ENCODE peak calls at places on chromosomes 5 and 9, in eight cellular contexts. One of them, this sample, is unnamed.

GRCh38 chr9:137445275-137445807 is 4.2 kb upstream of the ENTPD8 start:
- DNase-seq in stimulated activated naive CD8-positive, alpha-beta T cell treated with anti-CD3 and anti-CD28 coated beads, Interleukin-15, amount 100 ng/mL, for 72 hours: peak
- DNase-seq in KBM-7: peak
- DNase-seq in effector memory CD8-positive, alpha-beta T cell: peak
- DNase-seq in stimulated activated CD8-positive, alpha-beta memory T cell treated with anti-CD3 and anti-CD28 coated beads, Interleukin-12 subunit alpha, Interleukin-12 subunit beta, amount 100 ng/mL, for 4 hours: peak
- DNase-seq in A549: peak
- DNase-seq in left ventricle myocardium superior: peak
- DNase-seq in NCI-H446: peak
- DNase-seq in this sample: no peak

GRCh38 chr5:177588413-177588909 is 3.5 kb upstream of the TMED9 start:
- DNase-seq in stimulated activated naive CD8-positive, alpha-beta T cell treated with anti-CD3 and anti-CD28 coated beads, Interleukin-15, amount 100 ng/mL, for 72 hours: no peak
- DNase-seq in KBM-7: no peak
- DNase-seq in effector memory CD8-positive, alpha-beta T cell: no peak
- DNase-seq in stimulated activated CD8-positive, alpha-beta memory T cell treated with anti-CD3 and anti-CD28 coated beads, Interleukin-12 subunit alpha, Interleukin-12 subunit beta, amount 100 ng/mL, for 4 hours: no peak
- DNase-seq in A549: no peak
- DNase-seq in left ventricle myocardium superior: no peak
- DNase-seq in NCI-H446: no peak
- DNase-seq in this sample: no peak

GRCh38 chr9:69546265-69546664 is 125.9 kb downstream of the APBA1 start:
- DNase-seq in stimulated activated naive CD8-positive, alpha-beta T cell treated with anti-CD3 and anti-CD28 coated beads, Interleukin-15, amount 100 ng/mL, for 72 hours: no peak
- DNase-seq in KBM-7: no peak
- DNase-seq in effector memory CD8-positive, alpha-beta T cell: no peak
- DNase-seq in stimulated activated CD8-positive, alpha-beta memory T cell treated with anti-CD3 and anti-CD28 coated beads, Interleukin-12 subunit alpha, Interleukin-12 subunit beta, amount 100 ng/mL, for 4 hours: no peak
- DNase-seq in A549: no peak
- DNase-seq in left ventricle myocardium superior: no peak
- DNase-seq in NCI-H446: peak
- DNase-seq in this sample: no peak

GRCh38 chr9:104091028-104091590 is 3.0 kb upstream of the SMC2 start:
- DNase-seq in stimulated activated naive CD8-positive, alpha-beta T cell treated with anti-CD3 and anti-CD28 coated beads, Interleukin-15, amount 100 ng/mL, for 72 hours: no peak
- DNase-seq in KBM-7: no peak
- DNase-seq in effector memory CD8-positive, alpha-beta T cell: no peak
- DNase-seq in stimulated activated CD8-positive, alpha-beta memory T cell treated with anti-CD3 and anti-CD28 coated beads, Interleukin-12 subunit alpha, Interleukin-12 subunit beta, amount 100 ng/mL, for 4 hours: no peak
- DNase-seq in A549: no peak
- DNase-seq in left ventricle myocardium superior: no peak
- DNase-seq in NCI-H446: no peak
- DNase-seq in this sample: no peak

GRCh38 chr5:11719888-11720481 is 184.3 kb downstream of the CTNND2 start:
- DNase-seq in stimulated activated naive CD8-positive, alpha-beta T cell treated with anti-CD3 and anti-CD28 coated beads, Interleukin-15, amount 100 ng/mL, for 72 hours: no peak
- DNase-seq in KBM-7: peak
- DNase-seq in effector memory CD8-positive, alpha-beta T cell: no peak
- DNase-seq in stimulated activated CD8-positive, alpha-beta memory T cell treated with anti-CD3 and anti-CD28 coated beads, Interleukin-12 subunit alpha, Interleukin-12 subunit beta, amount 100 ng/mL, for 4 hours: no peak
- DNase-seq in A549: no peak
- DNase-seq in left ventricle myocardium superior: peak
- DNase-seq in NCI-H446: peak
- DNase-seq in this sample: no peak

GRCh38 chr9:37028425-37029031 is 5.5 kb downstream of the PAX5 start:
- DNase-seq in stimulated activated naive CD8-positive, alpha-beta T cell treated with anti-CD3 and anti-CD28 coated beads, Interleukin-15, amount 100 ng/mL, for 72 hours: no peak
- DNase-seq in KBM-7: no peak
- DNase-seq in effector memory CD8-positive, alpha-beta T cell: no peak
- DNase-seq in stimulated activated CD8-positive, alpha-beta memory T cell treated with anti-CD3 and anti-CD28 coated beads, Interleukin-12 subunit alpha, Interleukin-12 subunit beta, amount 100 ng/mL, for 4 hours: no peak
- DNase-seq in A549: no peak
- DNase-seq in left ventricle myocardium superior: no peak
- DNase-seq in NCI-H446: no peak
- DNase-seq in this sample: no peak

GRCh38 chr5:79074641-79075040 is 5.1 kb downstream of the BHMT2 start:
- DNase-seq in stimulated activated naive CD8-positive, alpha-beta T cell treated with anti-CD3 and anti-CD28 coated beads, Interleukin-15, amount 100 ng/mL, for 72 hours: no peak
- DNase-seq in KBM-7: no peak
- DNase-seq in effector memory CD8-positive, alpha-beta T cell: no peak
- DNase-seq in stimulated activated CD8-positive, alpha-beta memory T cell treated with anti-CD3 and anti-CD28 coated beads, Interleukin-12 subunit alpha, Interleukin-12 subunit beta, amount 100 ng/mL, for 4 hours: no peak
- DNase-seq in A549: no peak
- DNase-seq in left ventricle myocardium superior: no peak
- DNase-seq in NCI-H446: no peak
- DNase-seq in this sample: no peak

GRCh38 chr5:35160486-35161116 is 69.7 kb downstream of the PRLR start:
- DNase-seq in stimulated activated naive CD8-positive, alpha-beta T cell treated with anti-CD3 and anti-CD28 coated beads, Interleukin-15, amount 100 ng/mL, for 72 hours: no peak
- DNase-seq in KBM-7: no peak
- DNase-seq in effector memory CD8-positive, alpha-beta T cell: no peak
- DNase-seq in stimulated activated CD8-positive, alpha-beta memory T cell treated with anti-CD3 and anti-CD28 coated beads, Interleukin-12 subunit alpha, Interleukin-12 subunit beta, amount 100 ng/mL, for 4 hours: no peak
- DNase-seq in A549: no peak
- DNase-seq in left ventricle myocardium superior: no peak
- DNase-seq in NCI-H446: no peak
- DNase-seq in this sample: no peak

GRCh38 chr5:173629628-173630027 is 13.2 kb upstream of the BOD1 start:
- DNase-seq in stimulated activated naive CD8-positive, alpha-beta T cell treated with anti-CD3 and anti-CD28 coated beads, Interleukin-15, amount 100 ng/mL, for 72 hours: no peak
- DNase-seq in KBM-7: peak
- DNase-seq in effector memory CD8-positive, alpha-beta T cell: no peak
- DNase-seq in stimulated activated CD8-positive, alpha-beta memory T cell treated with anti-CD3 and anti-CD28 coated beads, Interleukin-12 subunit alpha, Interleukin-12 subunit beta, amount 100 ng/mL, for 4 hours: no peak
- DNase-seq in A549: peak
- DNase-seq in left ventricle myocardium superior: no peak
- DNase-seq in NCI-H446: no peak
- DNase-seq in this sample: no peak

GRCh38 chr5:97192580-97193421 is 9.8 kb upstream of the RIOK2 start:
- DNase-seq in stimulated activated naive CD8-positive, alpha-beta T cell treated with anti-CD3 and anti-CD28 coated beads, Interleukin-15, amount 100 ng/mL, for 72 hours: no peak
- DNase-seq in KBM-7: no peak
- DNase-seq in effector memory CD8-positive, alpha-beta T cell: no peak
- DNase-seq in stimulated activated CD8-positive, alpha-beta memory T cell treated with anti-CD3 and anti-CD28 coated beads, Interleukin-12 subunit alpha, Interleukin-12 subunit beta, amount 100 ng/mL, for 4 hours: no peak
- DNase-seq in A549: no peak
- DNase-seq in left ventricle myocardium superior: no peak
- DNase-seq in NCI-H446: no peak
- DNase-seq in this sample: no peak

GRCh38 chr9:121725008-121725795 is 73.8 kb downstream of the DAB2IP start:
- DNase-seq in stimulated activated naive CD8-positive, alpha-beta T cell treated with anti-CD3 and anti-CD28 coated beads, Interleukin-15, amount 100 ng/mL, for 72 hours: no peak
- DNase-seq in KBM-7: no peak
- DNase-seq in effector memory CD8-positive, alpha-beta T cell: no peak
- DNase-seq in stimulated activated CD8-positive, alpha-beta memory T cell treated with anti-CD3 and anti-CD28 coated beads, Interleukin-12 subunit alpha, Interleukin-12 subunit beta, amount 100 ng/mL, for 4 hours: no peak
- DNase-seq in A549: no peak
- DNase-seq in left ventricle myocardium superior: peak
- DNase-seq in NCI-H446: peak
- DNase-seq in this sample: no peak

GRCh38 chr9:86515221-86515620 is 161.0 kb upstream of the TUT7 start:
- DNase-seq in stimulated activated naive CD8-positive, alpha-beta T cell treated with anti-CD3 and anti-CD28 coated beads, Interleukin-15, amount 100 ng/mL, for 72 hours: no peak
- DNase-seq in KBM-7: no peak
- DNase-seq in effector memory CD8-positive, alpha-beta T cell: no peak
- DNase-seq in stimulated activated CD8-positive, alpha-beta memory T cell treated with anti-CD3 and anti-CD28 coated beads, Interleukin-12 subunit alpha, Interleukin-12 subunit beta, amount 100 ng/mL, for 4 hours: no peak
- DNase-seq in A549: no peak
- DNase-seq in left ventricle myocardium superior: no peak
- DNase-seq in NCI-H446: no peak
- DNase-seq in this sample: no peak

GRCh38 chr5:850511-851006 is at the start of gene ZDHHC11:
- DNase-seq in stimulated activated naive CD8-positive, alpha-beta T cell treated with anti-CD3 and anti-CD28 coated beads, Interleukin-15, amount 100 ng/mL, for 72 hours: no peak
- DNase-seq in KBM-7: no peak
- DNase-seq in effector memory CD8-positive, alpha-beta T cell: no peak
- DNase-seq in stimulated activated CD8-positive, alpha-beta memory T cell treated with anti-CD3 and anti-CD28 coated beads, Interleukin-12 subunit alpha, Interleukin-12 subunit beta, amount 100 ng/mL, for 4 hours: no peak
- DNase-seq in A549: no peak
- DNase-seq in left ventricle myocardium superior: peak
- DNase-seq in NCI-H446: no peak
- DNase-seq in this sample: no peak

GRCh38 chr9:89281106-89281505 is 29.9 kb upstream of the CKS2 start:
- DNase-seq in stimulated activated naive CD8-positive, alpha-beta T cell treated with anti-CD3 and anti-CD28 coated beads, Interleukin-15, amount 100 ng/mL, for 72 hours: no peak
- DNase-seq in KBM-7: no peak
- DNase-seq in effector memory CD8-positive, alpha-beta T cell: no peak
- DNase-seq in stimulated activated CD8-positive, alpha-beta memory T cell treated with anti-CD3 and anti-CD28 coated beads, Interleukin-12 subunit alpha, Interleukin-12 subunit beta, amount 100 ng/mL, for 4 hours: no peak
- DNase-seq in A549: no peak
- DNase-seq in left ventricle myocardium superior: no peak
- DNase-seq in NCI-H446: no peak
- DNase-seq in this sample: no peak

GRCh38 chr9:81462759-81463158 is 226.6 kb downstream of the TLE1 start:
- DNase-seq in stimulated activated naive CD8-positive, alpha-beta T cell treated with anti-CD3 and anti-CD28 coated beads, Interleukin-15, amount 100 ng/mL, for 72 hours: no peak
- DNase-seq in KBM-7: no peak
- DNase-seq in effector memory CD8-positive, alpha-beta T cell: no peak
- DNase-seq in stimulated activated CD8-positive, alpha-beta memory T cell treated with anti-CD3 and anti-CD28 coated beads, Interleukin-12 subunit alpha, Interleukin-12 subunit beta, amount 100 ng/mL, for 4 hours: no peak
- DNase-seq in A549: no peak
- DNase-seq in left ventricle myocardium superior: no peak
- DNase-seq in NCI-H446: no peak
- DNase-seq in this sample: no peak